ENCODE peak calls at places on chromosomes 11 and 22, in seven cellular contexts. O is HCT116, T is SK-N-SH, E is GM12878, H is HepG2, W is H1, S is K562. X is an unnamed sample.

GRCh38 chr22:49322231-49322630 is 505.4 kb downstream of the BRD1 start:
- DNase-seq in O (no peak), T (no peak), E (no peak), H (no peak), W (peak), S (no peak), X (no peak)

GRCh38 chr11:19039409-19039808 is 21.1 kb downstream of the MRGPRX2 start:
- DNase-seq in O (no peak), T (no peak), E (no peak), H (no peak), W (no peak), S (no peak), X (no peak)

GRCh38 chr11:129637473-129637872 is 178.2 kb upstream of the TMEM45B start:
- DNase-seq in O (no peak), T (no peak), E (no peak), H (no peak), W (no peak), S (no peak), X (no peak)

GRCh38 chr11:118342503-118343161 is at the start of gene CD3D:
- DNase-seq in O (no peak), T (no peak), E (no peak), H (peak), W (no peak), S (peak), X (no peak)

GRCh38 chr11:35812850-35813249 is 131.0 kb upstream of the LDLRAD3 start:
- DNase-seq in O (no peak), T (no peak), E (no peak), H (no peak), W (no peak), S (no peak), X (no peak)

GRCh38 chr11:93751001-93751400 is 9.5 kb downstream of the C11orf54 start:
- DNase-seq in O (no peak), T (no peak), E (no peak), H (no peak), W (no peak), S (no peak), X (no peak)

GRCh38 chr22:38104084-38104483 is 6.4 kb downstream of the BAIAP2L2 start:
- DNase-seq in O (peak), T (no peak), E (no peak), H (no peak), W (peak), S (peak), X (no peak)

GRCh38 chr11:120547871-120548681 is 36.5 kb downstream of the GRIK4 start:
- DNase-seq in O (peak), T (peak), E (no peak), H (peak), W (no peak), S (no peak), X (peak)

GRCh38 chr11:130037881-130038601 is 31.7 kb upstream of the APLP2 start:
- DNase-seq in O (no peak), T (no peak), E (no peak), H (peak), W (no peak), S (peak), X (no peak)

GRCh38 chr22:31173386-31174145 is 13.6 kb downstream of the RNF185 start:
- DNase-seq in O (no peak), T (no peak), E (no peak), H (no peak), W (no peak), S (no peak), X (no peak)

GRCh38 chr22:31680764-31681624 is 19.0 kb upstream of the PISD start:
- DNase-seq in O (no peak), T (no peak), E (no peak), H (no peak), W (no peak), S (no peak), X (no peak)

GRCh38 chr11:65822760-65823528 is 10.8 kb upstream of the SNX32 start:
- DNase-seq in O (no peak), T (no peak), E (no peak), H (no peak), W (no peak), S (no peak), X (no peak)

GRCh38 chr11:78622666-78623065 is 48.0 kb upstream of the NARS2 start:
- DNase-seq in O (no peak), T (no peak), E (no peak), H (no peak), W (no peak), S (no peak), X (no peak)

GRCh38 chr11:117928818-117929567 is at the start of gene TMPRSS13:
- DNase-seq in O (no peak), T (no peak), E (no peak), H (no peak), W (no peak), S (no peak), X (peak)

GRCh38 chr11:34181254-34181653 is 75.8 kb downstream of the NAT10 start:
- DNase-seq in O (no peak), T (no peak), E (no peak), H (no peak), W (no peak), S (no peak), X (no peak)

GRCh38 chr11:124950606-124951330 is 3.2 kb upstream of the CCDC15 start:
- DNase-seq in O (no peak), T (no peak), E (no peak), H (no peak), W (no peak), S (no peak), X (no peak)

GRCh38 chr11:118886681-118887111 is 3.0 kb downstream of the CXCR5 start:
- DNase-seq in O (no peak), T (no peak), E (no peak), H (no peak), W (no peak), S (no peak), X (no peak)

GRCh38 chr11:63663809-63664208 is 7.4 kb downstream of the ATL3 start:
- DNase-seq in O (no peak), T (no peak), E (no peak), H (no peak), W (no peak), S (no peak), X (no peak)

GRCh38 chr22:27212617-27213177 is 555.3 kb downstream of the MIAT start:
- DNase-seq in O (no peak), T (no peak), E (no peak), H (no peak), W (no peak), S (peak), X (peak)

GRCh38 chr22:21102659-21103267 is 57.0 kb downstream of the LRRC74B start:
- DNase-seq in O (peak), T (peak), E (no peak), H (peak), W (peak), S (peak), X (peak)

GRCh38 chr11:112525270-112525669 is 264.6 kb upstream of the PLET1 start:
- DNase-seq in O (no peak), T (no peak), E (no peak), H (no peak), W (no peak), S (no peak), X (no peak)

GRCh38 chr11:17102447-17102846 is 25.0 kb upstream of the RPS13 start:
- DNase-seq in O (no peak), T (no peak), E (no peak), H (no peak), W (no peak), S (no peak), X (no peak)

GRCh38 chr11:132466983-132467382 is 1065.3 kb downstream of the OPCML start:
- DNase-seq in O (no peak), T (no peak), E (no peak), H (no peak), W (no peak), S (no peak), X (no peak)

GRCh38 chr11:67600324-67601029 is 6.3 kb upstream of the NDUFV1 start:
- DNase-seq in O (no peak), T (no peak), E (peak), H (no peak), W (no peak), S (peak), X (no peak)

GRCh38 chr11:133318221-133318620 is 214.1 kb downstream of the OPCML start:
- DNase-seq in O (no peak), T (no peak), E (no peak), H (no peak), W (no peak), S (no peak), X (no peak)

GRCh38 chr22:47345025-47345424 is 582.6 kb downstream of the TBC1D22A start:
- DNase-seq in O (no peak), T (no peak), E (no peak), H (no peak), W (no peak), S (no peak), X (no peak)

GRCh38 chr11:72309074-72309598 is 65.2 kb upstream of the PHOX2A start:
- DNase-seq in O (no peak), T (no peak), E (no peak), H (no peak), W (no peak), S (no peak), X (no peak)

GRCh38 chr11:76148207-76148606 is 58.1 kb downstream of the WNT11 start:
- DNase-seq in O (no peak), T (no peak), E (no peak), H (no peak), W (no peak), S (no peak), X (no peak)

GRCh38 chr11:32899423-32899822 is 6.8 kb downstream of the QSER1 start:
- DNase-seq in O (no peak), T (no peak), E (no peak), H (no peak), W (peak), S (no peak), X (no peak)

GRCh38 chr11:126834149-126834548 is 166.4 kb downstream of the KIRREL3 start:
- DNase-seq in O (no peak), T (no peak), E (no peak), H (no peak), W (no peak), S (peak), X (no peak)

GRCh38 chr11:118618115-118618990 is 10.9 kb downstream of the PHLDB1 start:
- DNase-seq in O (no peak), T (no peak), E (no peak), H (no peak), W (no peak), S (no peak), X (no peak)

GRCh38 chr11:11020747-11021149 is 162.9 kb upstream of the ZBED5 start:
- DNase-seq in O (no peak), T (peak), E (no peak), H (no peak), W (no peak), S (peak), X (no peak)

GRCh38 chr11:74533421-74533820 is 39.9 kb upstream of the LIPT2 start:
- DNase-seq in O (no peak), T (no peak), E (no peak), H (no peak), W (no peak), S (no peak), X (no peak)
- TF ChIP-seq JUND in O (no peak), T (no peak), E (no peak), H (no peak), W (no peak), S (no peak), X (no peak)

DNA sequence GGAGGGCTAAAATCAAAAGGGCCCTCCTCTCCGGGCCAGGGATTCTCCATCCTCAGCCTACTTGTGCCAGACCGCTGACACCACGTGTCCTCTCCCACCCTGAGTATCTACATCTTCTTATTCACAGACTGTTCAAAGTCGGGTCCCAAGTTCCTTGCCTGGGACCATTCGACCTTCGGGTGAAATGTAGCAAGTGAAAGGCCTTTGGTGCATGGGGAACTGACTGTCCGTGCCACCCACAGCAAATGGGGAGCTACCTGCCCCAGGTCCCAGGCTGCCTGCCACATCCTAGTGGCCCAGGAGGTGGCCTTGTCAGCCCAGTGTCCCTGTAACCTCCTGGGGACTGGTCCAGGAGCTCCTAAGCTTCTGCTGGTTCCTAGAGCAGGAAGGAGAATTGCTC is 67.3 kb downstream of the RTL6 start:
- DNase-seq in O (no peak), T (no peak), E (no peak), H (no peak), W (no peak), S (no peak), X (no peak)
- TF ChIP-seq JUND in O (no peak), T (no peak), E (no peak), H (no peak), W (no peak), S (no peak), X (no peak)

DNA sequence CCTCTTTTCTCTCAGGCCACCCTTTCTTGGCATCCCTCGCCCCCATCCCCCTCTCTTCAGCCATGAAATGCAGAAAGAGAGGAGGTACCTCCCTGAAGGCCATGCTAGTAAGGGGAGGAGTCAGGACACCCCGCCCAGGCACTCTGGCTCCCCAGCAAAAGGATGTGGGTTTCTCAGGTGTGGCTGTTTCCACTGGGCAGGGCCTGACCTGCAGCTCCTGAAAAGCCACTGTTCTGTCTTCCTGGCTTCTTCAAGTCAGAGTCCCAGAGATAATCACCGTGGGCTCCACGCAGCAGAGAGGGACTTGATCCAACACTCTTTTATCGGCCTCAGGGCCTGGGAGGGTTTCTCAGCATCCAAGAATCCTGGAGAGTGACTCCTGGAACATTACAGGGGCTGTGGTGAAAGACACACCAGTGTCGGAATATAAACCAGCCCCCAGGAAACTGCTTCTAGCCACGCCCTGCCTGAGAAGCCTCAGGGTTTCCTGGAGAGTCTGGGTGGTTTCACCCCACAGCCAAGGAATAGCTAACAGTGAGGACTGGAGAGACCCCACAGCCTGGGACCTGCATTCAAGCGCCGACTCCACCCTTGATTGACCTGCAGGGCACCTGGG is 45.7 kb upstream of the TSPAN18 start:
- DNase-seq in O (no peak), T (no peak), E (no peak), H (no peak), W (no peak), S (no peak), X (peak)
- TF ChIP-seq JUND in O (no peak), T (no peak), E (no peak), H (no peak), W (no peak), S (no peak), X (no peak)

GRCh38 chr11:86869966-86870570 is 69.7 kb downstream of the PRSS23 start:
- DNase-seq in O (peak), T (peak), E (no peak), H (peak), W (peak), S (peak), X (peak)
- TF ChIP-seq JUND in O (no peak), T (no peak), E (no peak), H (no peak), W (no peak), S (no peak), X (no peak)

GRCh38 chr11:122398167-122398566 is 257.4 kb upstream of the UBASH3B start:
- DNase-seq in O (no peak), T (no peak), E (no peak), H (no peak), W (no peak), S (no peak), X (no peak)
- TF ChIP-seq JUND in O (no peak), T (no peak), E (no peak), H (no peak), W (no peak), S (no peak), X (no peak)

DNA sequence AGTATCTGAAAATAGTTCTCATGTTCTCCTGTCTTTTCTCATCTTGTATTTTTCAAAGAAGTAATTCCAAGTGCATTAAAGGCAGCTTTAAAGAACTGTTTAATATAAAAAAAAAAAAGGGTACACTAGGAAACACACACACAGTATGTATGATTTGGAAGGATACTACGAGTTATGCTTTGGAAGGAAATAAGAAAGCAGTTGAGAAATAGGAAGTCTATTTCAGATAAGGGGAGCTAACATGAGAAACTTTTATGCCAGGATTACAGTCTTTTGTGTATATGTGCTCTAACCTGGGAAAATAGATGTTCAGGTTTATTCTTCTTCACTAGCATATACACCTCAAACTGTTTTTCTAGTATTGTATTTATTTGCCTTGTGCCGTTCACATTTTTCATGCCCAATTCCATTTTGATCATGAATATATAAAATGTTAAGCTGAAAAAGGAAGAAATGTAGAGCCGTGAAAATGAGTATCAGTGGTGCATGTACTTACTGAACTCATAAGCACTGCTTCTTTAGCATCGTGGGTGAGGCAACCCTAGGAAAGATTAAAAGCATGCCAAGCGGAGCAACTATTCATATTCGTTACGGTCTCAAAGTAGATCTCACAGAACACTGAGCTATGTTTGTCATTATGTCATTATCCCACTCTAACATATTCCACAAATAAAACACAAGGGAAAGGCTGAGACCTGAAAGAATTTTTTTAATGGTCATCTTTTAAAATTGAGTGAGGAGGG is 59.6 kb downstream of the GUCY1A2 start:
- DNase-seq in O (no peak), T (no peak), E (no peak), H (no peak), W (no peak), S (no peak), X (no peak)
- TF ChIP-seq JUND in O (no peak), T (no peak), E (no peak), H (no peak), W (no peak), S (no peak), X (no peak)